ENCODE peak calls at places on chromosome 12, in seven cellular contexts. J, D, B, S, K, H and L are unnamed samples.

GRCh38 chr12:45994736-45995135 is 4.4 kb upstream of the SCAF11 start:
- DNase-seq in J (no peak), D (no peak), B (no peak), S (no peak), K (no peak), H (no peak), L (no peak)

GRCh38 chr12:75488553-75488952 is 8.0 kb downstream of the GLIPR1 start:
- DNase-seq in J (no peak), D (peak), B (peak), S (no peak), K (no peak), H (peak), L (no peak)

GRCh38 chr12:130879212-130879686 is 7.4 kb downstream of the RAN start:
- DNase-seq in J (no peak), D (no peak), B (no peak), S (no peak), K (no peak), H (no peak), L (no peak)

GRCh38 chr12:6046511-6047180 is 77.8 kb downstream of the VWF start:
- DNase-seq in J (no peak), D (no peak), B (no peak), S (no peak), K (no peak), H (no peak), L (no peak)

GRCh38 chr12:27336254-27336653 is 3.6 kb downstream of the BMAL2 start:
- DNase-seq in J (no peak), D (no peak), B (no peak), S (no peak), K (no peak), H (no peak), L (no peak)

GRCh38 chr12:5220835-5221234 is 177.2 kb downstream of the KCNA5 start:
- DNase-seq in J (no peak), D (no peak), B (peak), S (no peak), K (no peak), H (no peak), L (no peak)

GRCh38 chr12:58186914-58187313 is 245.5 kb downstream of the ATP23 start:
- DNase-seq in J (no peak), D (peak), B (no peak), S (no peak), K (no peak), H (no peak), L (no peak)

GRCh38 chr12:63304844-63305243 is 153.8 kb upstream of the AVPR1A start:
- DNase-seq in J (no peak), D (no peak), B (no peak), S (no peak), K (no peak), H (no peak), L (no peak)

GRCh38 chr12:64796205-64796845 is 28.1 kb upstream of the TBC1D30 start:
- DNase-seq in J (peak), D (peak), B (peak), S (peak), K (peak), H (peak), L (peak)

GRCh38 chr12:57717846-57718640 is 20.5 kb downstream of the AGAP2 start:
- DNase-seq in J (no peak), D (no peak), B (no peak), S (no peak), K (no peak), H (no peak), L (no peak)

GRCh38 chr12:113980537-113981337 is 14.6 kb upstream of the RBM19 start:
- DNase-seq in J (peak), D (peak), B (peak), S (no peak), K (peak), H (peak), L (peak)

GRCh38 chr12:72313757-72314270 is 41.6 kb downstream of the TRHDE start:
- DNase-seq in J (no peak), D (no peak), B (no peak), S (no peak), K (no peak), H (no peak), L (no peak)

GRCh38 chr12:66637693-66638301 is 41.1 kb downstream of the GRIP1 start:
- DNase-seq in J (no peak), D (no peak), B (no peak), S (no peak), K (no peak), H (no peak), L (peak)

GRCh38 chr12:1797011-1797901 is 23.1 kb upstream of the LRTM2 start:
- DNase-seq in J (no peak), D (peak), B (peak), S (peak), K (peak), H (no peak), L (no peak)

GRCh38 chr12:99386907-99387306 is 260.6 kb upstream of the GARIN6 start:
- DNase-seq in J (no peak), D (peak), B (no peak), S (no peak), K (no peak), H (no peak), L (no peak)

GRCh38 chr12:70774055-70774454 is 136.8 kb upstream of the PTPRB start:
- DNase-seq in J (peak), D (no peak), B (no peak), S (no peak), K (no peak), H (peak), L (no peak)

GRCh38 chr12:91001306-91001705 is 3.5 kb downstream of the EPYC start:
- DNase-seq in J (no peak), D (no peak), B (no peak), S (no peak), K (no peak), H (no peak), L (peak)

GRCh38 chr12:77679701-77680100 is 151.0 kb upstream of the NAV3 start:
- DNase-seq in J (no peak), D (no peak), B (no peak), S (no peak), K (no peak), H (no peak), L (peak)

GRCh38 chr12:47707905-47708543 is 2.2 kb upstream of the RPAP3 start:
- DNase-seq in J (no peak), D (peak), B (peak), S (no peak), K (no peak), H (no peak), L (no peak)

GRCh38 chr12:6204533-6205143 is 4.4 kb downstream of the CD9 start:
- DNase-seq in J (no peak), D (no peak), B (no peak), S (no peak), K (no peak), H (no peak), L (no peak)

GRCh38 chr12:109127533-109128242 is 11.3 kb downstream of the ACACB start:
- DNase-seq in J (no peak), D (no peak), B (no peak), S (no peak), K (no peak), H (no peak), L (no peak)

GRCh38 chr12:66035289-66035961 is 95.1 kb downstream of the LLPH start:
- DNase-seq in J (no peak), D (peak), B (no peak), S (no peak), K (no peak), H (peak), L (peak)

GRCh38 chr12:70403827-70404226 is 37.7 kb downstream of the KCNMB4 start:
- DNase-seq in J (no peak), D (no peak), B (no peak), S (no peak), K (no peak), H (no peak), L (no peak)

GRCh38 chr12:100528471-100529139 is 44.9 kb upstream of the GAS2L3 start:
- DNase-seq in J (no peak), D (no peak), B (no peak), S (no peak), K (no peak), H (no peak), L (no peak)

GRCh38 chr12:31865023-31865422 is 94.2 kb upstream of the RESF1 start:
- DNase-seq in J (no peak), D (no peak), B (no peak), S (no peak), K (no peak), H (no peak), L (no peak)

GRCh38 chr12:5073838-5074237 is 30.2 kb downstream of the KCNA5 start:
- DNase-seq in J (no peak), D (no peak), B (peak), S (no peak), K (no peak), H (no peak), L (no peak)

GRCh38 chr12:110790301-110790700 is 47.6 kb upstream of the PPP1CC start:
- DNase-seq in J (no peak), D (no peak), B (no peak), S (no peak), K (no peak), H (no peak), L (no peak)

GRCh38 chr12:102953221-102953620 is 4.3 kb upstream of the ASCL1 start:
- DNase-seq in J (no peak), D (no peak), B (no peak), S (no peak), K (no peak), H (no peak), L (no peak)